ENCODE peak calls at places on chromosomes 5 and 9, in six cellular contexts. M is EH; O is GM13977; N is activated T-helper 1 cell treated with anti-CD3 and anti-CD28 coated beads, Interleukin-2, amount 50 U/mL, for 16 hours; G is activated CD8-positive, alpha-beta memory T cell treated with anti-CD3 and anti-CD28 coated beads, Interleukin-2, amount 50 U/mL, for 48 hours; J is mucosa of gallbladder. Q is an unnamed sample.

GRCh38 chr5:14806452-14806851 is 65.1 kb downstream of the ANKH start:
- DNase-seq in M (peak; percentile 99), O (no peak), N (no peak), G (no peak), J (peak; percentile 21), Q (peak; percentile 91)

GRCh38 chr5:94893404-94894145 is 275.1 kb downstream of the SLF1 start:
- DNase-seq in M (peak; percentile 2), O (no peak), N (no peak), G (no peak), J (no peak), Q (peak; percentile 13)

GRCh38 chr5:150665044-150665443 is 4.0 kb downstream of the MYOZ3 start:
- DNase-seq in M (peak; percentile 70), O (no peak), N (no peak), G (no peak), J (no peak), Q (peak; percentile 51)

GRCh38 chr9:136410500-136411287 is at the start of the genes ENTR1 and PMPCA:
- DNase-seq in M (peak; percentile 88), O (peak; percentile 99), N (peak; percentile 94), G (peak; percentile 100), J (peak; percentile 94), Q (peak; percentile 78)

GRCh38 chr9:136419092-136419420 is 8.6 kb downstream of the PMPCA start:
- DNase-seq in M (no peak), O (no peak), N (no peak), G (no peak), J (no peak), Q (no peak)

GRCh38 chr9:86968258-86968920 is 21.1 kb upstream of the GAS1 start:
- DNase-seq in M (no peak), O (no peak), N (no peak), G (no peak), J (no peak), Q (no peak)

GRCh38 chr9:87551692-87552303 is 54.1 kb downstream of the DAPK1 start:
- DNase-seq in M (no peak), O (no peak), N (no peak), G (no peak), J (no peak), Q (no peak)

GRCh38 chr5:160467555-160468418 is 46.1 kb downstream of the PTTG1 start:
- DNase-seq in M (peak; percentile 89), O (peak; percentile 77), N (peak; percentile 45), G (peak; percentile 90), J (peak; percentile 77), Q (peak; percentile 62)

GRCh38 chr9:118230319-118230718 is 526.1 kb downstream of the TLR4 start:
- DNase-seq in M (no peak), O (no peak), N (no peak), G (no peak), J (no peak), Q (no peak)

GRCh38 chr9:85172001-85172978 is 502.8 kb downstream of the NTRK2 start:
- DNase-seq in M (no peak), O (peak; percentile 23), N (no peak), G (no peak), J (no peak), Q (no peak)

GRCh38 chr5:159937580-159937979 is 21.3 kb downstream of the ADRA1B start:
- DNase-seq in M (no peak), O (no peak), N (no peak), G (no peak), J (no peak), Q (no peak)

GRCh38 chr9:82810902-82811301 is 252.0 kb downstream of the RASEF start:
- DNase-seq in M (peak; percentile 14), O (no peak), N (no peak), G (no peak), J (no peak), Q (no peak)

GRCh38 chr5:76716456-76717157 is 681 bp downstream of the F2R start:
- DNase-seq in M (no peak), O (no peak), N (no peak), G (peak; percentile 58), J (no peak), Q (no peak)

GRCh38 chr5:79759436-79759835 is 69.8 kb downstream of the CMYA5 start:
- DNase-seq in M (peak; percentile 75), O (no peak), N (no peak), G (no peak), J (no peak), Q (peak; percentile 68)

GRCh38 chr5:10723519-10723918 is 37.5 kb downstream of the DAP start:
- DNase-seq in M (no peak), O (no peak), N (no peak), G (no peak), J (no peak), Q (no peak)

GRCh38 chr5:142568271-142568995 is 117.5 kb downstream of the FGF1 start:
- DNase-seq in M (peak; percentile 19), O (no peak), N (no peak), G (no peak), J (no peak), Q (no peak)

GRCh38 chr9:83012578-83013260 is 50.2 kb downstream of the RASEF start:
- DNase-seq in M (no peak), O (no peak), N (no peak), G (no peak), J (no peak), Q (peak; percentile 13)

GRCh38 chr9:113511856-113512761 is 48.6 kb downstream of the RGS3 start:
- DNase-seq in M (peak; percentile 76), O (peak; percentile 81), N (peak; percentile 31), G (peak; percentile 88), J (no peak), Q (peak; percentile 33)

GRCh38 chr5:155794801-155795200 is 532.2 kb upstream of the SGCD start:
- DNase-seq in M (no peak), O (no peak), N (no peak), G (no peak), J (no peak), Q (no peak)

GRCh38 chr5:14153932-14154646 is 10.9 kb downstream of the TRIO start:
- DNase-seq in M (peak; percentile 94), O (no peak), N (no peak), G (no peak), J (peak; percentile 39), Q (peak; percentile 54)

GRCh38 chr5:14081791-14082190 is 61.4 kb upstream of the TRIO start:
- DNase-seq in M (peak; percentile 52), O (no peak), N (no peak), G (no peak), J (no peak), Q (no peak)

GRCh38 chr9:114321759-114322158 is 1.1 kb upstream of the ORM1 start:
- DNase-seq in M (peak; percentile 66), O (no peak), N (no peak), G (no peak), J (no peak), Q (peak; percentile 37)

GRCh38 chr5:151699071-151699901 is 12.6 kb upstream of the SPARC start:
- DNase-seq in M (peak; percentile 100), O (no peak), N (no peak), G (no peak), J (peak; percentile 73), Q (peak; percentile 97)

GRCh38 chr5:16616536-16617271 is at the start of gene RETREG1:
- DNase-seq in M (peak; percentile 29), O (peak; percentile 75), N (peak; percentile 65), G (peak; percentile 90), J (peak; percentile 61), Q (no peak)

GRCh38 chr5:72107874-72108199 is 562 bp downstream of the MAP1B start:
- DNase-seq in M (no peak), O (no peak), N (no peak), G (no peak), J (no peak), Q (no peak)

GRCh38 chr9:108297025-108297424 is 558.8 kb downstream of the ACTL7B start:
- DNase-seq in M (peak; percentile 90), O (no peak), N (no peak), G (no peak), J (peak; percentile 38), Q (peak; percentile 56)

GRCh38 chr5:173764321-173765029 is 123.7 kb upstream of the CPEB4 start:
- DNase-seq in M (peak; percentile 97), O (no peak), N (no peak), G (no peak), J (peak; percentile 89), Q (peak; percentile 95)

GRCh38 chr5:32538031-32538547 is 47.3 kb upstream of the SUB1 start:
- DNase-seq in M (no peak), O (peak; percentile 53), N (no peak), G (peak; percentile 63), J (no peak), Q (no peak)

GRCh38 chr5:11069041-11069440 is 308.0 kb upstream of the DAP start:
- DNase-seq in M (no peak), O (no peak), N (no peak), G (no peak), J (no peak), Q (no peak)

GRCh38 chr5:145449794-145450193 is 385.3 kb downstream of the PRELID2 start:
- DNase-seq in M (peak; percentile 5), O (no peak), N (no peak), G (no peak), J (no peak), Q (no peak)

GRCh38 chr5:131634666-131634995 is 398 bp downstream of the RAPGEF6 start:
- DNase-seq in M (peak; percentile 66), O (no peak), N (peak; percentile 34), G (peak; percentile 84), J (peak; percentile 51), Q (peak; percentile 33)

GRCh38 chr5:124990723-124991122 is 244.3 kb upstream of the ZNF608 start:
- DNase-seq in M (no peak), O (no peak), N (no peak), G (no peak), J (peak; percentile 22), Q (no peak)

GRCh38 chr5:143126121-143127019 is 277.1 kb downstream of the NR3C1 start:
- DNase-seq in M (peak; percentile 32), O (no peak), N (no peak), G (no peak), J (no peak), Q (no peak)